ENCODE peak calls at places on chromosomes 6 and 20, in five cellular contexts. D is GF-D8, E is COR-L47, K is NCI-H524, C is BE2C. T is an unnamed sample.

GRCh38 chr20:53020834-53021233 is 48.7 kb downstream of the TSHZ2 start:
- DNase-seq in D (no peak), C (no peak), K (no peak), E (no peak), T (no peak)

GRCh38 chr6:18388942-18389341 is 1.8 kb downstream of the RNF144B start:
- DNase-seq in K (no peak), E (no peak), D (no peak), C (no peak), T (no peak)

GRCh38 chr6:17962436-17963031 is 24.9 kb downstream of the KIF13A start:
- DNase-seq in E (no peak), D (peak), K (peak), C (peak), T (peak)

GRCh38 chr6:21441386-21441785 is 152.2 kb upstream of the SOX4 start:
- DNase-seq in K (no peak), D (peak), C (no peak), E (no peak), T (no peak)

GRCh38 chr6:162442675-162443074 is 284.9 kb downstream of the PRKN start:
- DNase-seq in D (no peak), E (peak), K (peak), C (peak), T (peak)

GRCh38 chr20:15890358-15890982 is 682.8 kb downstream of the KIF16B start:
- DNase-seq in C (no peak), K (no peak), E (no peak), D (no peak), T (no peak)

GRCh38 chr6:52426667-52427066 is 6.5 kb downstream of the EFHC1 start:
- DNase-seq in E (no peak), K (no peak), D (no peak), C (no peak), T (no peak)

GRCh38 chr20:63084563-63084927 is 77.8 kb upstream of the BHLHE23 start:
- DNase-seq in D (no peak), K (no peak), E (no peak), C (peak), T (no peak)

GRCh38 chr6:7276199-7276524 is 36.8 kb downstream of the SSR1 start:
- DNase-seq in E (no peak), D (no peak), C (no peak), K (no peak), T (no peak)

GRCh38 chr6:155246825-155247224 is 17.0 kb upstream of the CLDN20 start:
- DNase-seq in D (no peak), E (no peak), K (no peak), C (no peak), T (no peak)

GRCh38 chr20:58677808-58678207 is 14.8 kb upstream of the NPEPL1 start:
- DNase-seq in K (no peak), C (no peak), D (no peak), E (no peak), T (no peak)

GRCh38 chr6:46921731-46922130 is at the start of gene ADGRF5:
- DNase-seq in D (no peak), K (no peak), C (no peak), E (no peak), T (no peak)

GRCh38 chr20:48773837-48774418 is 53.9 kb downstream of the PREX1 start:
- DNase-seq in K (no peak), D (peak), C (no peak), E (no peak), T (no peak)

GRCh38 chr6:143288923-143289322 is 161.6 kb downstream of the ADAT2 start:
- DNase-seq in C (no peak), K (no peak), E (no peak), D (no peak), T (no peak)

GRCh38 chr6:47571488-47571887 is 93.9 kb downstream of the CD2AP start:
- DNase-seq in K (no peak), E (no peak), C (no peak), D (no peak), T (no peak)

GRCh38 chr20:50381771-50382593 is 128.2 kb upstream of the PTPN1 start:
- DNase-seq in C (no peak), K (no peak), E (no peak), D (peak), T (no peak)

GRCh38 chr20:57666834-57667157 is 43.0 kb downstream of the PMEPA1 start:
- DNase-seq in E (no peak), C (no peak), D (no peak), K (no peak), T (no peak)

GRCh38 chr6:56250266-56250665 is 2.9 kb upstream of the COL21A1 start:
- DNase-seq in C (no peak), D (no peak), E (no peak), K (no peak), T (no peak)

GRCh38 chr20:33653900-33654596 is 8.1 kb upstream of the C20orf144 start:
- DNase-seq in K (no peak), C (no peak), E (peak), D (no peak), T (no peak)

GRCh38 chr20:21513181-21513663 is 642 bp downstream of the NKX2-2 start:
- DNase-seq in E (no peak), D (no peak), C (no peak), K (no peak), T (no peak)

GRCh38 chr6:128516514-128516898 is 3.9 kb downstream of the PTPRK start:
- DNase-seq in E (peak), D (no peak), C (peak), K (peak), T (no peak)

GRCh38 chr6:10968776-10969175 is 75.3 kb downstream of the ELOVL2 start:
- DNase-seq in C (no peak), E (no peak), K (no peak), D (no peak), T (no peak)

GRCh38 chr20:23954008-23954745 is 34.4 kb downstream of the GGTLC1 start:
- DNase-seq in K (no peak), D (no peak), C (no peak), E (no peak), T (no peak)

GRCh38 chr20:39676857-39677351 is 714.8 kb downstream of the DHX35 start:
- DNase-seq in K (peak), E (no peak), D (no peak), C (no peak), T (no peak)

GRCh38 chr6:168915855-168916254 is 337.8 kb downstream of the THBS2 start:
- DNase-seq in E (no peak), C (no peak), D (no peak), K (no peak), T (no peak)

GRCh38 chr6:5112065-5112799 is 27.1 kb downstream of the PPP1R3G start:
- DNase-seq in C (no peak), D (no peak), E (no peak), K (no peak), T (no peak)

GRCh38 chr6:3307436-3307835 is 48.7 kb downstream of the PSMG4 start:
- DNase-seq in K (no peak), E (no peak), D (no peak), C (no peak), T (no peak)

GRCh38 chr6:163496205-163496604 is 81.7 kb downstream of the QKI start:
- DNase-seq in E (no peak), D (no peak), C (no peak), K (no peak), T (no peak)

GRCh38 chr6:2194643-2195042 is 50.8 kb downstream of the GMDS start:
- DNase-seq in K (no peak), D (no peak), E (no peak), C (no peak), T (no peak)

GRCh38 chr20:18902181-18902725 is 88.7 kb downstream of the SCP2D1 start:
- DNase-seq in D (no peak), K (peak), C (no peak), E (no peak), T (no peak)

GRCh38 chr6:21749754-21750153 is 156.2 kb downstream of the SOX4 start:
- DNase-seq in E (no peak), C (peak), K (peak), D (no peak), T (no peak)

GRCh38 chr6:148075352-148075751 is 267.3 kb upstream of the SASH1 start:
- DNase-seq in E (no peak), C (no peak), D (no peak), K (no peak), T (no peak)

GRCh38 chr6:112337209-112337638 is 9.9 kb upstream of the RFPL4B start:
- DNase-seq in C (peak), D (no peak), E (peak), K (peak), T (peak)